ENCODE peak calls at places on chromosomes 4 and X, in eight cellular contexts. W is IMR-90; X is lung; C is cardiac muscle cell; B is right atrium auricular region; T is uterus; H is Calu3; V is activated CD8-positive, alpha-beta T cell treated with anti-CD3 and anti-CD28 coated beads for 36 hours. L is an unnamed sample.

GRCh38 chr4:112759313-112759712 is 122.4 kb downstream of the LARP7 start:
- DNase-seq in X (no peak), C (no peak), T (no peak), W (no peak), H (no peak), B (no peak), V (no peak), L (no peak)

GRCh38 chr4:158850800-158851644 is 82.2 kb downstream of the FNIP2 start:
- DNase-seq in V (no peak), H (no peak), T (no peak), X (no peak), W (peak; percentile 44), B (no peak), C (peak; percentile 56), L (no peak)

GRCh38 chr4:83251074-83251835 is 33.3 kb downstream of the COQ2 start:
- DNase-seq in H (no peak), C (peak; percentile 13), B (no peak), T (no peak), W (no peak), V (no peak), X (no peak), L (no peak)

GRCh38 chr4:90606781-90607180 is 479.6 kb downstream of the CCSER1 start:
- DNase-seq in T (no peak), C (no peak), H (no peak), V (no peak), W (no peak), X (no peak), B (no peak), L (no peak)

GRCh38 chr4:14783011-14783877 is 219.0 kb upstream of the CPEB2 start:
- DNase-seq in X (no peak), T (no peak), B (no peak), W (peak; percentile 40), H (no peak), V (peak; percentile 67), C (no peak), L (no peak)

GRCh38 chrX:119194631-119195030 is 41.5 kb upstream of the PGRMC1 start:
- DNase-seq in B (no peak), T (no peak), W (no peak), V (no peak), X (no peak), C (peak; percentile 57), H (no peak), L (no peak)

GRCh38 chrX:44675364-44676024 is 132.8 kb upstream of the FUNDC1 start:
- DNase-seq in T (peak; percentile 60), C (peak; percentile 92), V (no peak), H (peak; percentile 19), X (peak; percentile 43), W (peak; percentile 91), B (no peak), L (no peak)

GRCh38 chrX:55143621-55144020 is 54.8 kb downstream of the PAGE2 start:
- DNase-seq in H (no peak), X (no peak), C (no peak), V (no peak), B (no peak), W (no peak), T (no peak), L (no peak)

GRCh38 chrX:86507337-86507736 is 359.1 kb downstream of the DACH2 start:
- DNase-seq in C (no peak), H (no peak), W (no peak), T (no peak), V (no peak), X (no peak), B (no peak), L (no peak)

GRCh38 chr4:10741961-10742699 is 57.6 kb upstream of the CLNK start:
- DNase-seq in W (no peak), C (no peak), X (no peak), T (no peak), V (no peak), H (no peak), B (no peak), L (no peak)

GRCh38 chrX:64394874-64395567 is at the start of gene MTMR8:
- DNase-seq in X (peak; percentile 67), B (peak; percentile 68), H (peak; percentile 81), C (peak; percentile 0), V (peak; percentile 86), W (no peak), T (peak; percentile 60), L (peak; percentile 52)

GRCh38 chrX:29662759-29663503 is 552.4 kb upstream of the MAGEB2 start:
- DNase-seq in V (no peak), B (no peak), W (peak; percentile 98), X (no peak), T (no peak), H (peak; percentile 70), C (peak; percentile 78), L (no peak)

GRCh38 chr4:189533603-189534002 is 407.1 kb upstream of the FRG1 start:
- DNase-seq in C (no peak), T (no peak), X (no peak), H (no peak), W (no peak), V (no peak), B (no peak), L (no peak)

GRCh38 chr4:2537011-2537830 is 774 bp downstream of the FAM193A start:
- DNase-seq in C (peak; percentile 42), W (peak; percentile 24), X (peak; percentile 60), T (peak; percentile 47), B (no peak), H (peak; percentile 40), V (peak; percentile 68), L (peak; percentile 54)

GRCh38 chrX:134013092-134013497 is 27.7 kb upstream of the GPC3 start:
- DNase-seq in V (no peak), H (no peak), B (no peak), W (no peak), T (no peak), X (no peak), C (peak; percentile 70), L (no peak)

GRCh38 chrX:21985332-21985777 is 44.8 kb downstream of the SMS start:
- DNase-seq in V (peak; percentile 79), B (peak; percentile 70), T (peak; percentile 69), C (peak; percentile 79), W (peak; percentile 82), X (peak; percentile 54), H (peak; percentile 66), L (peak; percentile 45)

GRCh38 chr4:74133786-74134499 is 24.0 kb upstream of the MTHFD2L start:
- DNase-seq in V (peak; percentile 72), T (peak; percentile 53), B (peak; percentile 88), W (peak; percentile 86), H (peak; percentile 77), X (peak; percentile 83), C (peak; percentile 97), L (peak; percentile 73)

GRCh38 chr4:80948995-80949394 is 81.5 kb upstream of the BMP3 start:
- DNase-seq in H (no peak), X (no peak), W (no peak), T (no peak), C (no peak), B (no peak), V (no peak), L (no peak)

GRCh38 chrX:72340572-72340971 is 34.9 kb upstream of the CITED1 start:
- DNase-seq in C (no peak), B (no peak), W (no peak), H (no peak), X (no peak), V (no peak), T (no peak), L (no peak)

GRCh38 chr4:130183096-130183495 is 1087.1 kb downstream of the C4orf33 start:
- DNase-seq in H (no peak), V (no peak), B (no peak), T (no peak), W (no peak), C (no peak), X (no peak), L (no peak)

GRCh38 chrX:150465326-150465725 is 102.2 kb downstream of the MAMLD1 start:
- DNase-seq in T (no peak), W (no peak), V (no peak), X (no peak), C (no peak), B (no peak), H (no peak), L (no peak)

GRCh38 chrX:11460347-11460746 is 167.1 kb downstream of the AMELX start:
- DNase-seq in W (no peak), C (no peak), H (no peak), B (no peak), V (no peak), X (no peak), T (no peak), L (no peak)
- TF ChIP-seq CTCF in W (no peak), C (peak; percentile 27), H (no peak), B (no peak), V (no peak), X (no peak), T (no peak), L (no peak)

GRCh38 chr4:176561368-176561767 is 231.4 kb downstream of the VEGFC start:
- DNase-seq in V (no peak), C (no peak), X (no peak), W (peak; percentile 66), B (no peak), T (no peak), H (no peak), L (no peak)

GRCh38 chr4:176566769-176567168 is 226.0 kb downstream of the VEGFC start:
- DNase-seq in B (no peak), C (no peak), W (no peak), H (no peak), V (no peak), X (no peak), T (no peak), L (no peak)

GRCh38 chr4:176569301-176569700 is 223.4 kb downstream of the VEGFC start:
- DNase-seq in T (no peak), V (no peak), C (no peak), B (no peak), H (no peak), X (no peak), W (no peak), L (no peak)

GRCh38 chr4:176565044-176565443 is 227.7 kb downstream of the VEGFC start:
- DNase-seq in C (no peak), V (no peak), W (peak; percentile 45), H (no peak), X (no peak), B (no peak), T (no peak), L (no peak)

DNA sequence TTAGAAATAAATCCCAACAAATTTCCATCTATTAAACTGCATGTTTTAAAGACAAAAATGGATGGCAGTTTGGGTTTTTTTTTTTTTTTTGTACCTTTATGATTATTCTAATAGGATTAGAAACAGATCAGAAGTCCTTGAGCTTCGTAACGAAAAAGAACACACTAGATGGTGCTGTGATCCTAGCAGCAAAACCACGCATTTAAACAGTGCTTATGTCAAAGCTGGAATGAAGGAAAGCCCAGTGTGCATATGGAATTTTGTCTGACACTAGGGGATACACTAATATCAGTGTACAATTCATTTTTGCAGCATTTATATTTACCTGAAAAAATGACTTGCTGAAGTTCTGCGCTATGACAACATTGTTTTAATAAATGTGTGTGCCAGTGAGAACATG is 229.1 kb downstream of the VEGFC start:
- DNase-seq in V (no peak), H (no peak), C (peak; percentile 85), W (peak; percentile 33), B (no peak), X (no peak), T (no peak), L (no peak)
- TF ChIP-seq CTCF in V (no peak), H (no peak), C (peak; percentile 57), W (no peak), B (no peak), X (no peak), T (no peak), L (no peak)

GRCh38 chrX:50903387-50904027 is 7.0 kb upstream of the BMP15 start:
- DNase-seq in H (peak; percentile 61), B (no peak), W (peak; percentile 26), X (no peak), V (peak; percentile 14), T (no peak), C (peak; percentile 48), L (no peak)
- TF ChIP-seq CTCF in H (peak; percentile 24), B (peak; percentile 70), W (peak; percentile 62), X (peak; percentile 18), V (peak; percentile 27), T (peak; percentile 36), C (peak; percentile 68), L (peak; percentile 36)

GRCh38 chr4:41360214-41360910 is 103.6 kb downstream of the UCHL1 start:
- DNase-seq in X (peak; percentile 71), C (peak; percentile 61), B (no peak), V (peak; percentile 8), T (peak; percentile 41), W (peak; percentile 20), H (peak; percentile 67), L (no peak)
- TF ChIP-seq CTCF in X (no peak), C (no peak), B (no peak), V (no peak), T (no peak), W (no peak), H (no peak), L (no peak)

L was measured in CD14-positive monocyte.